ENCODE peak calls at places on chromosomes 11 and 22, in four cellular contexts. N, R, T and H are unnamed samples.

GRCh38 chr11:115776916-115777315 is 272.7 kb upstream of the CADM1 start:
- DNase-seq in N (no peak), R (no peak), T (no peak), H (no peak)

GRCh38 chr11:34567733-34568132 is 53.2 kb upstream of the EHF start:
- DNase-seq in N (no peak), R (no peak), T (no peak), H (no peak)

GRCh38 chr11:26230021-26230420 is 101.9 kb upstream of the ANO3 start:
- DNase-seq in N (no peak), R (no peak), T (peak; percentile 48), H (no peak)

GRCh38 chr11:100681064-100681502 is 6.0 kb upstream of the ARHGAP42 start:
- DNase-seq in N (no peak), R (no peak), T (peak; percentile 70), H (no peak)

GRCh38 chr11:123351375-123351774 is 78.7 kb upstream of the GRAMD1B start:
- DNase-seq in N (no peak), R (no peak), T (no peak), H (peak; percentile 18)

GRCh38 chr22:36682835-36683234 is 20.7 kb downstream of the CACNG2 start:
- DNase-seq in N (no peak), R (no peak), T (no peak), H (no peak)

GRCh38 chr22:46057206-46057605 is 80.2 kb upstream of the WNT7B start:
- DNase-seq in N (no peak), R (no peak), T (no peak), H (no peak)

GRCh38 chr11:7600205-7600775 is 73.0 kb downstream of the CYB5R2 start:
- DNase-seq in N (peak; percentile 71), R (no peak), T (peak; percentile 100), H (peak; percentile 49)

GRCh38 chr11:112584674-112585073 is 324.0 kb upstream of the PLET1 start:
- DNase-seq in N (no peak), R (no peak), T (peak; percentile 39), H (no peak)

GRCh38 chr22:37180531-37181231 is 7.4 kb downstream of the C1QTNF6 start:
- DNase-seq in N (no peak), R (no peak), T (no peak), H (no peak)

GRCh38 chr11:123653405-123653996 is 923 bp downstream of the SCN3B start:
- DNase-seq in N (no peak), R (no peak), T (no peak), H (no peak)

GRCh38 chr11:86162257-86162656 is 82.3 kb upstream of the EED start:
- DNase-seq in N (peak; percentile 89), R (no peak), T (peak; percentile 79), H (no peak)

GRCh38 chr22:41517172-41518047 is 26.9 kb downstream of the POLR3H start:
- DNase-seq in N (peak; percentile 37), R (no peak), T (peak; percentile 74), H (peak; percentile 47)

GRCh38 chr11:1153105-1153950 is 4.4 kb upstream of the MUC5AC start:
- DNase-seq in N (no peak), R (no peak), T (no peak), H (no peak)

GRCh38 chr11:123645576-123645975 is 8.8 kb downstream of the SCN3B start:
- DNase-seq in N (no peak), R (no peak), T (no peak), H (no peak)

GRCh38 chr11:9755561-9755960 is 91.7 kb downstream of the SWAP70 start:
- DNase-seq in N (peak; percentile 45), R (no peak), T (no peak), H (no peak)

GRCh38 chr22:40603088-40603605 is 33.4 kb downstream of the MRTFA start:
- DNase-seq in N (peak; percentile 79), R (no peak), T (peak; percentile 73), H (no peak)

GRCh38 chr11:3992964-3993363 is 101.6 kb upstream of the RRM1 start:
- DNase-seq in N (no peak), R (no peak), T (no peak), H (no peak)

GRCh38 chr22:36081023-36081431 is 52.4 kb upstream of the RBFOX2 start:
- DNase-seq in N (peak; percentile 60), R (no peak), T (peak; percentile 65), H (no peak)

GRCh38 chr22:18984564-18984963 is 48.5 kb upstream of the PRODH start:
- DNase-seq in N (no peak), R (no peak), T (no peak), H (no peak)

GRCh38 chr11:65225284-65226102 is 36.3 kb upstream of the POLA2 start:
- DNase-seq in N (peak; percentile 18), R (peak; percentile 31), T (peak; percentile 69), H (peak; percentile 7)

GRCh38 chr11:82757660-82758301 is 24.1 kb upstream of the FAM181B start:
- DNase-seq in N (no peak), R (no peak), T (no peak), H (no peak)

GRCh38 chr22:38699143-38699542 is 1.6 kb downstream of the JOSD1 start:
- DNase-seq in N (no peak), R (no peak), T (no peak), H (no peak)

GRCh38 chr11:12046636-12047236 is 38.3 kb upstream of the DKK3 start:
- DNase-seq in N (no peak), R (no peak), T (no peak), H (no peak)

GRCh38 chr11:16853266-16853665 is 114.8 kb downstream of the C11orf58 start:
- DNase-seq in N (no peak), R (no peak), T (no peak), H (no peak)

GRCh38 chr11:34234086-34234740 is 123.6 kb downstream of the ABTB2 start:
- DNase-seq in N (peak; percentile 21), R (peak; percentile 75), T (peak; percentile 90), H (no peak)

GRCh38 chr11:68329993-68330699 is 17.8 kb downstream of the LRP5 start:
- DNase-seq in N (no peak), R (no peak), T (no peak), H (no peak)

GRCh38 chr22:38940985-38941384 is 16.4 kb upstream of the APOBEC3A start:
- DNase-seq in N (no peak), R (no peak), T (no peak), H (no peak)

GRCh38 chr11:15816270-15816871 is 540.0 kb downstream of the SOX6 start:
- DNase-seq in N (peak; percentile 50), R (no peak), T (peak; percentile 93), H (no peak)

GRCh38 chr11:64206457-64207246 is at the start of gene FERMT3:
- DNase-seq in N (no peak), R (peak; percentile 45), T (no peak), H (no peak)

GRCh38 chr11:67371549-67372231 is 1.7 kb downstream of the CLCF1 start:
- DNase-seq in N (peak; percentile 59), R (no peak), T (peak; percentile 41), H (no peak)

GRCh38 chr11:123137496-123138270 is 57.4 kb downstream of the CLMP start:
- DNase-seq in N (peak; percentile 89), R (no peak), T (no peak), H (no peak)

GRCh38 chr11:9567401-9567800 is 6.1 kb upstream of the WEE1 start:
- DNase-seq in N (no peak), R (no peak), T (no peak), H (no peak)

GRCh38 chr22:47207846-47208554 is 445.6 kb downstream of the TBC1D22A start:
- DNase-seq in N (no peak), R (no peak), T (no peak), H (no peak)

GRCh38 chr11:102957953-102958352 is 2.4 kb upstream of the MMP13 start:
- DNase-seq in N (no peak), R (no peak), T (peak; percentile 96), H (no peak)